ENCODE peak calls at places on chromosomes 7 and 10, in four cellular contexts. One of them, this sample, is unnamed.

GRCh38 chr7:151793531-151793935 is 83.4 kb downstream of the PRKAG2 start:
- DNase-seq in cardiac muscle cell: peak; percentile 42
- DNase-seq in right atrium auricular region: peak; percentile 83
- DNase-seq in ovary: no peak
- DNase-seq in this sample: no peak

GRCh38 chr10:32960022-32960421 is 2.0 kb upstream of the ITGB1 start:
- DNase-seq in cardiac muscle cell: no peak
- DNase-seq in ovary: no peak
- DNase-seq in right atrium auricular region: no peak
- DNase-seq in this sample: no peak

GRCh38 chr10:13502384-13502783 is 26.4 kb downstream of the BEND7 start:
- DNase-seq in ovary: no peak
- DNase-seq in cardiac muscle cell: no peak
- DNase-seq in right atrium auricular region: no peak
- DNase-seq in this sample: no peak

GRCh38 chr7:55140221-55140980 is 121.6 kb downstream of the EGFR start:
- DNase-seq in ovary: no peak
- DNase-seq in cardiac muscle cell: peak; percentile 85
- DNase-seq in right atrium auricular region: no peak
- DNase-seq in this sample: peak; percentile 15

GRCh38 chr10:121935702-121936101 is 7.9 kb upstream of the ATE1 start:
- DNase-seq in cardiac muscle cell: peak; percentile 32
- DNase-seq in ovary: no peak
- DNase-seq in right atrium auricular region: peak; percentile 44
- DNase-seq in this sample: no peak

GRCh38 chr7:11212080-11212711 is 238.5 kb downstream of the PHF14 start:
- DNase-seq in cardiac muscle cell: peak; percentile 82
- DNase-seq in right atrium auricular region: no peak
- DNase-seq in ovary: no peak
- DNase-seq in this sample: no peak

GRCh38 chr7:114818501-114818900 is 103.4 kb upstream of the MDFIC start:
- DNase-seq in right atrium auricular region: no peak
- DNase-seq in ovary: no peak
- DNase-seq in cardiac muscle cell: peak; percentile 61
- DNase-seq in this sample: no peak

GRCh38 chr7:46131916-46132795 is 211.1 kb upstream of the IGFBP3 start:
- DNase-seq in right atrium auricular region: no peak
- DNase-seq in ovary: no peak
- DNase-seq in cardiac muscle cell: peak; percentile 26
- DNase-seq in this sample: no peak

GRCh38 chr10:131027256-131027655 is 284.3 kb downstream of the TCERG1L start:
- DNase-seq in right atrium auricular region: no peak
- DNase-seq in ovary: no peak
- DNase-seq in cardiac muscle cell: no peak
- DNase-seq in this sample: no peak

GRCh38 chr10:43344051-43344450 is 27.4 kb upstream of the FXYD4 start:
- DNase-seq in cardiac muscle cell: no peak
- DNase-seq in ovary: no peak
- DNase-seq in right atrium auricular region: no peak
- DNase-seq in this sample: no peak

GRCh38 chr7:92765725-92766124 is 70.6 kb downstream of the CDK6 start:
- DNase-seq in right atrium auricular region: no peak
- DNase-seq in ovary: no peak
- DNase-seq in cardiac muscle cell: peak; percentile 72
- DNase-seq in this sample: no peak

GRCh38 chr10:63696205-63696604 is 175.0 kb downstream of the REEP3 start:
- DNase-seq in cardiac muscle cell: no peak
- DNase-seq in right atrium auricular region: no peak
- DNase-seq in ovary: no peak
- DNase-seq in this sample: no peak

GRCh38 chr10:72309290-72310240 is 35.8 kb downstream of the DDIT4 start:
- DNase-seq in right atrium auricular region: peak; percentile 80
- DNase-seq in ovary: peak; percentile 73
- DNase-seq in cardiac muscle cell: peak; percentile 85
- DNase-seq in this sample: no peak

GRCh38 chr7:143130541-143130940 is 1.3 kb upstream of the PIP start:
- DNase-seq in cardiac muscle cell: no peak
- DNase-seq in right atrium auricular region: no peak
- DNase-seq in ovary: no peak
- DNase-seq in this sample: no peak

GRCh38 chr10:43091846-43092245 is 15.0 kb downstream of the RET start:
- DNase-seq in ovary: no peak
- DNase-seq in cardiac muscle cell: no peak
- DNase-seq in right atrium auricular region: no peak
- DNase-seq in this sample: no peak

DNA sequence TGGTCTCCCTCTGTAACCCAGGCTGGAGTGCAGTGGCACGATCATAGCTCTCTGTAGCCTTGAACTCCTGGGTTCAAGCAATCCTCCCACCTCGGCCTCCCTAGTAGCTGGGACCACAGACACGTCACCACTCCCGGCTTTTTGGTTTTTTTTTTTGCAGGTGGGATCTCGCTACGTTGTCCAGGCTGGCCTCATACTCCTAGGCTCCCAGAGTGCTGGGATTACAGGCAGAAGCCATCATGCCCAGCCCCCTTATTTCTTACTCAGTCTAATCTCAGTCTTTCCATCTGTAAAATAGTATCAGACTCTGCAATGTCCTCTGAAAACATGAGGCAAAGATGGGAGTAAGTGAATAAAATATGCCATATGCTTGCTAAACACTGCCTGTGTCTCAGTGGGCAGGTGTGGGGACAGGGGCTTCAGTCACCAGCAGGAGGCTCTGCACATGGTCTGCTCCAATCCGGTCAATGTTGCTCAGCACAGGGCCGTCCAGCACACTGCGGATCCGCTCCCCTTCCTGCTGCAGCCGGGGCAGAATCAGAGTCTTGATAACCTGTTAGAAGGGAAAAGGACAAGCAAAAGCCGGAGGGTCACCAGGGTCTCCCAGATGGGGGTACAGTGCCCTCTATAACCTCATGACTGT is 8.2 kb downstream of the AP4M1 start:
- DNase-seq in cardiac muscle cell: no peak
- DNase-seq in ovary: no peak
- DNase-seq in right atrium auricular region: no peak
- DNase-seq in this sample: no peak
- TF ChIP-seq CTCF in cardiac muscle cell: no peak
- TF ChIP-seq CTCF in ovary: no peak
- TF ChIP-seq CTCF in right atrium auricular region: no peak
- TF ChIP-seq CTCF in this sample: peak; percentile 7

GRCh38 chr10:124025638-124026336 is 67.6 kb downstream of the CHST15 start:
- DNase-seq in ovary: no peak
- DNase-seq in right atrium auricular region: no peak
- DNase-seq in cardiac muscle cell: peak; percentile 51
- DNase-seq in this sample: no peak
- TF ChIP-seq CTCF in ovary: no peak
- TF ChIP-seq CTCF in right atrium auricular region: peak; percentile 51
- TF ChIP-seq CTCF in cardiac muscle cell: no peak
- TF ChIP-seq CTCF in this sample: peak; percentile 44

GRCh38 chr10:66748217-66748616 is 177.6 kb upstream of the LRRTM3 start:
- DNase-seq in right atrium auricular region: no peak
- DNase-seq in ovary: no peak
- DNase-seq in cardiac muscle cell: no peak
- DNase-seq in this sample: no peak
- TF ChIP-seq CTCF in right atrium auricular region: no peak
- TF ChIP-seq CTCF in ovary: no peak
- TF ChIP-seq CTCF in cardiac muscle cell: no peak
- TF ChIP-seq CTCF in this sample: peak; percentile 40

GRCh38 chr7:135801045-135801693 is 52.6 kb upstream of the FAM180A start:
- DNase-seq in right atrium auricular region: peak; percentile 18
- DNase-seq in ovary: no peak
- DNase-seq in cardiac muscle cell: peak; percentile 82
- DNase-seq in this sample: no peak
- TF ChIP-seq CTCF in right atrium auricular region: peak; percentile 86
- TF ChIP-seq CTCF in ovary: no peak
- TF ChIP-seq CTCF in cardiac muscle cell: peak; percentile 80
- TF ChIP-seq CTCF in this sample: peak; percentile 87

DNA sequence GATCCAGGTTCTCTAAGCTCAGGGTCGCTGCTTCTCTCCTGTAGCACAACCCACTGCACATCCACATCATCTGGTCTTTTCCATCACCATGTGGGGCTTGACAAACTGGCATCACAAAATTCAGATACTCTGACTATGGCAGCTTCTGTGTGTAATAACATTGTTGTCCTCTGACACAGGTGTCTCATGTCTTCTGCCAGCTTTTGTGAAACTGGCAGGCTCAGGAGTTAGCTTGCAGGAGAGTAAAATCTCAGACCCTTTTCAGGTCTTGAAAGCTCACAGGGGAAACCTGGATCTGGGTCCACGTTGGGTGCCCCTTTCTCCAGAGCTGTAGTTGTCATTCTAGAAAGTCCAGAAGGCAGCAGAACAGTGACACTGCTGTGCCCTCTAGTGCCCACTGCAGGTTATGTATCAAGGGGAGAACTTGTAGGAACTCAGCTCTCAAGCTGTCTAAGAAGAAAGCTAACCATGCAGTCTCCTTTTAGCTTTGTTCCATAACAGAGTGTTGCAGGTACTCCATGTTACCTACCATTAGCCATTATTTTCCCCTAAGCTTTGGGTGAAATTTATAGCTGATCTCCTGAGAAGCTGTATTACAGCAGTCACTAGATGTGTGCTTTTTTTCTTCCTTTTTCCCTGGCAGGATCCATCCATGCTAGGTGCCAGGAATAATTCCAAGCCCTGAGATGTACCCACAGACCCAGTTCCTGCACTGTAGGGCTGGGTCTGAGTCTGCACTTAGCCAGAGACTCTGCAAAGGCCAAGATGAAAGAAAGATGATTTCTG is 102.7 kb downstream of the ZNF248 start:
- DNase-seq in cardiac muscle cell: no peak
- DNase-seq in ovary: no peak
- DNase-seq in right atrium auricular region: no peak
- DNase-seq in this sample: no peak
- TF ChIP-seq CTCF in cardiac muscle cell: no peak
- TF ChIP-seq CTCF in ovary: no peak
- TF ChIP-seq CTCF in right atrium auricular region: peak; percentile 72
- TF ChIP-seq CTCF in this sample: no peak

DNA sequence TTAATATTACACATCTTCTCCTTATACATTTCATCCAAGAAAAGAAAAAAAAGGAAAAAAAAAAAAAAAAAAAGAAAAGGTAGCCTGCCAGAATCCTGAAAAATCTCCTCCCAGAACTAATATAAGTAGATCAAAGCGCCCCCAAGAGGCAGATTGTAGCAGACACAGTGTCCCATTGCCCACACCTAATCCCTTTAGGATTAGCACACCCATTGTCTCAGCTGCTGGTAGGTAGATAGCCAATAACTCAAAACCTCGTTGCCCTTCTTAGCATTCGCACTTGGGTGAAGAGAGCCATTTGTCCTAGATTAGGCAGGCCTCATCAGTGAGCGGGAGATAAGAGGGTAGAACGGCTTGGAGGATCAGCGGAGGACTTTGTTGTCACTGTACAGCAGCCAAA is 100.2 kb upstream of the SORCS1 start:
- DNase-seq in cardiac muscle cell: no peak
- DNase-seq in right atrium auricular region: no peak
- DNase-seq in ovary: no peak
- DNase-seq in this sample: no peak
- TF ChIP-seq CTCF in cardiac muscle cell: no peak
- TF ChIP-seq CTCF in right atrium auricular region: no peak
- TF ChIP-seq CTCF in ovary: no peak
- TF ChIP-seq CTCF in this sample: no peak